ENCODE peak calls at places on chromosomes 3 and 15, in eight cellular contexts. T, S, D, V, C, O, X and P are unnamed samples.

GRCh38 chr3:99487894-99488293 is 150.5 kb upstream of the COL8A1 start:
- DNase-seq in T (no peak), S (no peak), D (no peak), V (no peak), C (no peak), O (no peak), X (no peak), P (no peak)

GRCh38 chr3:191316876-191317603 is 12.2 kb upstream of the CCDC50 start:
- DNase-seq in T (peak), S (no peak), D (no peak), V (no peak), C (no peak), O (no peak), X (no peak), P (no peak)

GRCh38 chr15:65215496-65215895 is 4.2 kb upstream of the CILP start:
- DNase-seq in T (no peak), S (no peak), D (no peak), V (no peak), C (no peak), O (no peak), X (no peak), P (no peak)

GRCh38 chr3:128394033-128394432 is 72.7 kb downstream of the DNAJB8 start:
- DNase-seq in T (peak), S (no peak), D (no peak), V (no peak), C (no peak), O (no peak), X (no peak), P (no peak)

GRCh38 chr3:108441081-108441507 is 69.3 kb downstream of the MYH15 start:
- DNase-seq in T (no peak), S (no peak), D (no peak), V (no peak), C (no peak), O (no peak), X (no peak), P (no peak)

GRCh38 chr3:61381745-61382392 is 130.6 kb upstream of the FHIT start:
- DNase-seq in T (no peak), S (peak), D (peak), V (no peak), C (peak), O (no peak), X (peak), P (peak)

GRCh38 chr3:34183581-34184313 is 385.3 kb downstream of the PDCD6IP start:
- DNase-seq in T (no peak), S (no peak), D (no peak), V (no peak), C (no peak), O (no peak), X (no peak), P (no peak)

GRCh38 chr15:55764398-55764797 is 21.4 kb upstream of the PRTG start:
- DNase-seq in T (no peak), S (no peak), D (no peak), V (no peak), C (no peak), O (no peak), X (no peak), P (no peak)

GRCh38 chr15:49315543-49315942 is 107.5 kb upstream of the FGF7 start:
- DNase-seq in T (no peak), S (no peak), D (peak), V (no peak), C (no peak), O (no peak), X (no peak), P (no peak)

GRCh38 chr15:83207622-83208356 is at the start of gene HDGFL3:
- DNase-seq in T (peak), S (peak), D (peak), V (peak), C (peak), O (no peak), X (peak), P (no peak)

GRCh38 chr3:132593950-132594328 is 3.1 kb upstream of the ACKR4 start:
- DNase-seq in T (no peak), S (no peak), D (no peak), V (no peak), C (peak), O (no peak), X (peak), P (no peak)

GRCh38 chr3:71064976-71065763 is 518.4 kb downstream of the FOXP1 start:
- DNase-seq in T (peak), S (peak), D (peak), V (no peak), C (peak), O (peak), X (no peak), P (no peak)

GRCh38 chr3:139533781-139534443 is 5.6 kb downstream of the RBP1 start:
- DNase-seq in T (no peak), S (no peak), D (peak), V (no peak), C (no peak), O (no peak), X (peak), P (no peak)

GRCh38 chr15:69472575-69472974 is 20.0 kb downstream of the RPLP1 start:
- DNase-seq in T (no peak), S (no peak), D (no peak), V (no peak), C (no peak), O (no peak), X (no peak), P (no peak)

GRCh38 chr3:112090899-112091586 is 4.9 kb downstream of the C3orf52 start:
- DNase-seq in T (no peak), S (no peak), D (peak), V (peak), C (no peak), O (no peak), X (no peak), P (no peak)

GRCh38 chr3:138513073-138513843 is 78.8 kb downstream of the ESYT3 start:
- DNase-seq in T (no peak), S (peak), D (no peak), V (no peak), C (no peak), O (no peak), X (no peak), P (no peak)

GRCh38 chr3:114411811-114412803 is 118.3 kb downstream of the TIGIT start:
- DNase-seq in T (no peak), S (no peak), D (no peak), V (no peak), C (peak), O (no peak), X (peak), P (no peak)

GRCh38 chr3:28089527-28089897 is 151.9 kb upstream of the CMC1 start:
- DNase-seq in T (no peak), S (no peak), D (no peak), V (no peak), C (no peak), O (no peak), X (peak), P (no peak)

GRCh38 chr15:41809121-41809520 is 18.8 kb upstream of the JMJD7 start:
- DNase-seq in T (no peak), S (no peak), D (no peak), V (no peak), C (no peak), O (no peak), X (no peak), P (no peak)

GRCh38 chr3:149186726-149187125 is 34.9 kb downstream of the CP start:
- DNase-seq in T (no peak), S (no peak), D (no peak), V (no peak), C (no peak), O (no peak), X (no peak), P (no peak)

GRCh38 chr15:40333922-40334492 is 6.7 kb downstream of the CCDC9B start:
- DNase-seq in T (no peak), S (peak), D (no peak), V (no peak), C (no peak), O (no peak), X (peak), P (no peak)

GRCh38 chr3:113254171-113254947 is 43.0 kb downstream of the BOC start:
- DNase-seq in T (no peak), S (no peak), D (no peak), V (no peak), C (no peak), O (no peak), X (no peak), P (no peak)

GRCh38 chr3:54563661-54564200 is 364.1 kb downstream of the LRTM1 start:
- DNase-seq in T (no peak), S (no peak), D (no peak), V (peak), C (no peak), O (no peak), X (no peak), P (no peak)

GRCh38 chr15:64816452-64816851 is 9.0 kb downstream of the PIF1 start:
- DNase-seq in T (peak), S (no peak), D (no peak), V (no peak), C (no peak), O (no peak), X (no peak), P (no peak)

GRCh38 chr3:129282727-129283327 is 4.2 kb downstream of the HMCES start:
- DNase-seq in T (no peak), S (peak), D (no peak), V (no peak), C (peak), O (no peak), X (peak), P (peak)

GRCh38 chr3:197406266-197406665 is 107.9 kb upstream of the DLG1 start:
- DNase-seq in T (no peak), S (no peak), D (no peak), V (no peak), C (peak), O (no peak), X (no peak), P (no peak)

GRCh38 chr15:70510433-70510832 is 252.9 kb downstream of the UACA start:
- DNase-seq in T (no peak), S (no peak), D (no peak), V (no peak), C (no peak), O (no peak), X (no peak), P (no peak)

GRCh38 chr15:33168444-33168843 is 26.1 kb downstream of the FMN1 start:
- DNase-seq in T (no peak), S (no peak), D (no peak), V (no peak), C (no peak), O (no peak), X (no peak), P (peak)

GRCh38 chr3:1068985-1069384 is 23.8 kb upstream of the CNTN6 start:
- DNase-seq in T (no peak), S (no peak), D (no peak), V (no peak), C (no peak), O (no peak), X (no peak), P (no peak)

GRCh38 chr3:5437296-5438010 is 249.9 kb downstream of the EDEM1 start:
- DNase-seq in T (no peak), S (no peak), D (no peak), V (no peak), C (no peak), O (no peak), X (no peak), P (no peak)

GRCh38 chr3:153285194-153285641 is 123.2 kb downstream of the RAP2B start:
- DNase-seq in T (no peak), S (no peak), D (peak), V (no peak), C (peak), O (no peak), X (peak), P (no peak)

GRCh38 chr15:31263751-31264533 is 62.7 kb upstream of the KLF13 start:
- DNase-seq in T (peak), S (no peak), D (no peak), V (peak), C (no peak), O (peak), X (peak), P (no peak)

GRCh38 chr15:72155635-72156616 is 37.7 kb downstream of the SENP8 start:
- DNase-seq in T (no peak), S (peak), D (peak), V (peak), C (peak), O (peak), X (peak), P (peak)

GRCh38 chr15:59394166-59394661 is 21.5 kb upstream of the MYO1E start:
- DNase-seq in T (no peak), S (no peak), D (no peak), V (no peak), C (no peak), O (no peak), X (peak), P (no peak)

GRCh38 chr3:15645740-15646490 is 44.4 kb downstream of the BTD start:
- DNase-seq in T (no peak), S (no peak), D (no peak), V (no peak), C (peak), O (no peak), X (peak), P (no peak)

GRCh38 chr15:85960381-85960780 is 119.3 kb upstream of the AGBL1 start:
- DNase-seq in T (no peak), S (no peak), D (no peak), V (no peak), C (no peak), O (no peak), X (no peak), P (no peak)

GRCh38 chr3:169628567-169628966 is 34.9 kb downstream of the MECOM start:
- DNase-seq in T (no peak), S (no peak), D (no peak), V (no peak), C (no peak), O (no peak), X (peak), P (no peak)